ENCODE peak calls at places on chromosome 9, in six cellular contexts. Z is fibroblast of pulmonary artery; V is effector memory CD4-positive, alpha-beta T cell; I is AG09309; S is lower lobe of right lung; Y is cardiac fibroblast. R is an unnamed sample.

GRCh38 chr9:5799314-5799713 is 33.6 kb downstream of the ERMP1 start:
- DNase-seq in V (no peak), S (no peak), Z (peak), Y (peak), I (peak), R (peak)

GRCh38 chr9:125750656-125751035 is 3.5 kb downstream of the PBX3 start:
- DNase-seq in V (no peak), S (no peak), Y (peak), I (no peak), Z (no peak), R (no peak)

GRCh38 chr9:94490465-94490864 is 64.4 kb upstream of the PCAT7 start:
- DNase-seq in S (no peak), V (no peak), Y (peak), I (no peak), Z (peak), R (no peak)

GRCh38 chr9:134730011-134730760 is 88.6 kb downstream of the COL5A1 start:
- DNase-seq in V (no peak), S (no peak), Z (no peak), I (no peak), Y (peak), R (no peak)

GRCh38 chr9:128192601-128193371 is 1.4 kb upstream of the CIZ1 start:
- DNase-seq in V (no peak), S (peak), Z (peak), Y (peak), I (peak), R (no peak)

GRCh38 chr9:137649553-137649952 is 30.7 kb downstream of the EHMT1 start:
- DNase-seq in S (no peak), I (no peak), V (no peak), Y (no peak), Z (no peak), R (no peak)

GRCh38 chr9:89891221-89892052 is 286.6 kb downstream of the GADD45G start:
- DNase-seq in Z (peak), I (no peak), S (no peak), V (no peak), Y (peak), R (peak)

GRCh38 chr9:134895849-134896833 is 15.5 kb downstream of the FCN2 start:
- DNase-seq in Z (peak), S (peak), I (peak), Y (peak), V (no peak), R (peak)

GRCh38 chr9:34069831-34070230 is 21.1 kb upstream of the UBAP2 start:
- DNase-seq in I (no peak), V (no peak), S (no peak), Y (no peak), Z (no peak), R (no peak)

GRCh38 chr9:123657921-123658320 is 272.0 kb downstream of the DENND1A start:
- DNase-seq in I (no peak), Y (no peak), V (no peak), Z (no peak), S (no peak), R (no peak)

GRCh38 chr9:33263936-33264472 is 504 bp downstream of the BAG1 start:
- DNase-seq in I (no peak), Y (peak), Z (no peak), V (peak), S (peak), R (no peak)

GRCh38 chr9:87189006-87189405 is 241.7 kb upstream of the GAS1 start:
- DNase-seq in V (no peak), Y (no peak), Z (no peak), I (no peak), S (no peak), R (no peak)

GRCh38 chr9:98894766-98895165 is 48.9 kb upstream of the COL15A1 start:
- DNase-seq in Z (no peak), I (no peak), S (no peak), V (no peak), Y (no peak), R (no peak)

GRCh38 chr9:92612292-92612691 is 57.6 kb downstream of the IPPK start:
- DNase-seq in V (no peak), S (no peak), I (no peak), Z (no peak), Y (no peak), R (no peak)

GRCh38 chr9:136198605-136199083 is 6.3 kb downstream of the LHX3 start:
- DNase-seq in S (no peak), I (no peak), Y (peak), Z (peak), V (no peak), R (no peak)

GRCh38 chr9:16105576-16105975 is 552.7 kb downstream of the CCDC171 start:
- DNase-seq in I (no peak), S (no peak), Z (peak), V (no peak), Y (peak), R (peak)

GRCh38 chr9:29850664-29851063 is 2277.4 kb upstream of the C9orf72 start:
- DNase-seq in V (no peak), Y (no peak), I (no peak), S (no peak), Z (no peak), R (no peak)

GRCh38 chr9:110126986-110127864 is 80.7 kb downstream of the C9orf152 start:
- DNase-seq in I (no peak), V (no peak), S (peak), Z (peak), Y (peak), R (no peak)

GRCh38 chr9:107648153-107648716 is 158.7 kb upstream of the KLF4 start:
- DNase-seq in Z (no peak), Y (no peak), I (peak), S (no peak), V (no peak), R (no peak)

DNA sequence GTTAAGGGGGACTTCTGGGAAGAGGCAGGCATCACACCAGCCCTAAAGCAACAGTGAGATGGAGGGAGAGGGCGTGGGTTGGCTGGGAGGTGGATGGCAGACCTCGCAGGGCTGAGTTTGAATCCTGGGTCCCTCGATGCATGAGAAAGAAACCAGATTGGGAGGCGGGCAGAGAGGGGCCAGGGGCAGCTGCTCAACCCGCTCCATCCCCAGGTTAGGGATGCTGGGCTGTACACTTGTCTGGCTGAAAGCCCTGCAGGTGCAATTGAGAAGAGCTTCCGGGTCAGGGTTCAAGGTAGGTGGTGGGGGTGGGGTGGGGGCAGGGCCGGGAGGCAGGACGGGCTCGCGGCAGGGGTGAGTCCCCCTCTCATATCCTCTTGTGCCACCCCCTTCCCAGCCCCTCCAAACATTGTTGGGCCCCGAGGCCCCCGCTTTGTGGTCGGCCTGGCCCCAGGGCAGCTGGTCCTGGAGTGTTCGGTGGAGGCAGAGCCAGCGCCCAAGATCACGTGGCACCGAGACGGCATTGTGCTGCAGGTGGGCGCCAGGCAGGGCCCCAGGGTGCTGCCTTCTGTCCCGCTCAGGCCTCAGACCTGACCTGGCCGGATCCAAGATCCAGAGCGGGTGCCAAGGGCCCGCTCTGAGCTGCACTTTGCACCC is 49.8 kb upstream of the ASS1 start:
- DNase-seq in Y (no peak), Z (no peak), S (no peak), V (no peak), I (no peak), R (no peak)
- H3K4me3 ChIP-seq in Y (no peak), Z (no peak), S (no peak), V (no peak), I (no peak), R (no peak)

GRCh38 chr9:133119039-133119438 is 2.0 kb downstream of the RALGDS start:
- DNase-seq in S (peak), I (no peak), Y (no peak), Z (no peak), V (no peak), R (no peak)
- H3K4me3 ChIP-seq in S (peak), I (no peak), Y (no peak), Z (peak), V (no peak), R (peak)

GRCh38 chr9:14722391-14723035 is at the start of gene CER1:
- DNase-seq in I (no peak), Y (no peak), V (no peak), Z (no peak), S (no peak), R (no peak)
- H3K4me3 ChIP-seq in I (no peak), Y (no peak), V (no peak), Z (no peak), S (no peak), R (no peak)

DNA sequence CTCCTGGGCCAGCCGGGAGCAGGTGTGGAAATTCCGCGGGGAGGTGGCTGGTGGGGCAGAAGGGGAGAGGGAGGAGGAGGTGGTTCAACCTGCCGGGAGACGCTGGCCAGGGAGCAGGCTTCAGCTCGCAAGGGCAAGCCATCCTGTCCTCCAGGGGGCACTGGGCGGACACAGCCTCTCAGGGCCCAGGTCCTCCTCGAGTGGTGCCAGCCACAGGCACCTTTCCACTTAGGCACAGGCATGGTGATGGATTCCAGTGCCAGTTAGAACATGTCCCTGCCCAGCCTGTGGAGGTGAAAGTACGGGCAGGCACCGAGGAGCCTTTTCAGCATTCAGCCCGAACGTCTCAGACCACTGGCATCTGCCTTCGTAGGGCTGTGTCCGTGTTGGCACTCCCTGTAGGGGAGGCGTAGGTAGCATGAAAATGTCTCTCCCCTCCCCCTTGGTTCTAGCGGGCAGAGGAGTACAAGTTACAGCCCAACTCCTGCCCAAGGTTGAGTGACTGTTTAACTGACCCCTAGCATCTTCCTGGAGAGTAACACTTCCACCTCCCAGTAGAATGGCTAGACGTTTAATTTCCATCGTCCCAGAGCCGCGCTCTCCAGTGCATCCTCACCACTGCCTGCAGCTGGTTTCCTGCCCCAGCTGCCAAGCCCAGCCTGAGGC is 48.9 kb downstream of the DAB2IP start:
- DNase-seq in Y (peak), I (no peak), V (no peak), S (peak), Z (peak), R (no peak)
- H3K4me3 ChIP-seq in Y (peak), I (peak), V (no peak), S (peak), Z (peak), R (peak)

GRCh38 chr9:129320575-129321311 is 142.7 kb upstream of the IER5L start:
- DNase-seq in Y (peak), V (peak), I (peak), Z (peak), S (peak), R (peak)
- H3K4me3 ChIP-seq in Y (peak), V (peak), I (peak), Z (peak), S (peak), R (peak)

GRCh38 chr9:83062011-83062652 is 810 bp downstream of the RASEF start:
- DNase-seq in Y (no peak), Z (no peak), V (no peak), I (no peak), S (peak), R (no peak)
- H3K4me3 ChIP-seq in Y (no peak), Z (no peak), V (no peak), I (peak), S (peak), R (peak)

DNA sequence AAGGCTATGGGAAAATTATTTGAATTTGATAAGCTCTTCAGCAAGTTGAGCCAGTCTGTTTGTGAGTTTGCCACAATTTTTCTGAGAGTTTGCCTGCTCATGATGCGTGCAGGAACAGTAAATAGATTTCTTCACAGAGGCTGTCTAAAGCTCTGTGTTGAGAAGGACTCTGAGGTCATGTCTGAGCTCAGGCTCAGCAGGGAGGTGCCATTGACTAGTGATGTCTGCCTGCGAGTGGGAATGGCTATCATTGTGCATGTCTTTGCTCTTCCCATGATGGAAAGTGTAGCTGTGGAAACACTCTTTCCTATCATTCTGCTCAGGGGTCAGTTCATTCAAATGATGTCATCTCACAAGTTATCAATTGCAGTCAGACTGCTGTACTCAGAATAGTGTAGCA is 142.8 kb downstream of the RASEF start:
- DNase-seq in Z (no peak), S (no peak), Y (no peak), V (no peak), I (no peak), R (no peak)
- H3K4me3 ChIP-seq in Z (no peak), S (no peak), Y (no peak), V (no peak), I (no peak), R (no peak)

GRCh38 chr9:69970001-69970531 is 73.6 kb upstream of the MAMDC2 start:
- DNase-seq in V (no peak), Z (peak), Y (no peak), I (no peak), S (no peak), R (no peak)

GRCh38 chr9:69976165-69976564 is 67.5 kb upstream of the MAMDC2 start:
- DNase-seq in Y (peak), S (no peak), Z (peak), I (peak), V (no peak), R (peak)

GRCh38 chr9:69975681-69976080 is 68.0 kb upstream of the MAMDC2 start:
- DNase-seq in V (no peak), Z (no peak), Y (no peak), I (peak), S (no peak), R (peak)

GRCh38 chr9:69971643-69972449 is 71.8 kb upstream of the MAMDC2 start:
- DNase-seq in Y (peak), I (peak), V (no peak), Z (peak), S (peak), R (peak)
- H3K4me3 ChIP-seq in Y (no peak), I (no peak), V (no peak), Z (no peak), S (no peak), R (no peak)

GRCh38 chr9:132770775-132771310 is 100.6 kb downstream of the GTF3C4 start:
- DNase-seq in S (no peak), V (no peak), Y (no peak), I (no peak), Z (no peak), R (no peak)
- H3K4me3 ChIP-seq in S (peak), V (peak), Y (peak), I (peak), Z (peak), R (peak)